ENCODE peak calls at places on chromosomes 4 and X, in nine cellular contexts. X is OCI-LY7, Y is type B pancreatic cell, M is bronchial epithelial cell, J is nephron progenitor cell, B is esophagus squamous epithelium, O is hepatocyte, C is endothelial cell, U is mesothelial cell of epicardium. T is an unnamed sample.

GRCh38 chrX:123171781-123172180 is 12.3 kb upstream of the GRIA3 start:
- DNase-seq in U (no peak), M (peak), B (no peak), O (no peak), Y (no peak), C (no peak), X (no peak), J (no peak), T (no peak)

GRCh38 chrX:55908685-55909212 is 191.2 kb downstream of the RRAGB start:
- DNase-seq in B (no peak), J (peak), Y (no peak), M (peak), U (no peak), O (peak), X (no peak), C (peak), T (no peak)

GRCh38 chr4:70667710-70668535 is 1.6 kb upstream of the JCHAIN start:
- DNase-seq in B (no peak), X (peak), M (no peak), U (no peak), J (no peak), O (no peak), Y (no peak), C (no peak), T (no peak)

GRCh38 chrX:39331062-39331704 is 529.9 kb downstream of the MID1IP1 start:
- DNase-seq in J (no peak), U (no peak), Y (no peak), O (no peak), B (no peak), M (no peak), C (no peak), X (no peak), T (no peak)

GRCh38 chr4:185381794-185382193 is 13.9 kb downstream of the LRP2BP start:
- DNase-seq in U (no peak), J (no peak), Y (no peak), O (no peak), M (peak), C (no peak), X (no peak), B (no peak), T (no peak)

GRCh38 chrX:1093112-1093511 is 119.3 kb downstream of the CRLF2 start:
- DNase-seq in C (no peak), X (no peak), B (no peak), O (no peak), J (no peak), M (no peak), Y (no peak), U (no peak), T (no peak)

GRCh38 chr4:123406862-123407261 is 10.3 kb downstream of the SPRY1 start:
- DNase-seq in M (no peak), J (no peak), C (no peak), Y (no peak), X (no peak), B (no peak), O (no peak), U (no peak), T (no peak)

GRCh38 chrX:22629105-22629725 is 356.5 kb downstream of the CBLL2 start:
- DNase-seq in U (no peak), B (no peak), J (no peak), Y (no peak), X (no peak), O (no peak), C (no peak), M (peak), T (no peak)

GRCh38 chr4:11857881-11858280 is 429.2 kb upstream of the HS3ST1 start:
- DNase-seq in B (no peak), X (no peak), M (no peak), C (no peak), O (no peak), J (no peak), U (no peak), Y (no peak), T (no peak)

GRCh38 chrX:11273544-11273943 is 19.7 kb upstream of the AMELX start:
- DNase-seq in O (no peak), B (no peak), C (no peak), Y (no peak), X (no peak), U (no peak), M (peak), J (no peak), T (no peak)

GRCh38 chrX:38891641-38892413 is 90.6 kb downstream of the MID1IP1 start:
- DNase-seq in C (no peak), O (no peak), Y (no peak), U (no peak), B (no peak), M (peak), X (peak), J (no peak), T (no peak)

GRCh38 chr4:10587697-10588096 is 96.9 kb downstream of the CLNK start:
- DNase-seq in U (no peak), C (no peak), Y (no peak), B (no peak), X (no peak), M (no peak), J (no peak), O (no peak), T (no peak)

GRCh38 chr4:153741529-153741928 is 18.3 kb downstream of the RNF175 start:
- DNase-seq in U (no peak), M (no peak), O (no peak), Y (no peak), J (no peak), X (no peak), B (no peak), C (no peak), T (no peak)

GRCh38 chrX:1215123-1215823 is 2.8 kb upstream of the CRLF2 start:
- DNase-seq in U (no peak), O (no peak), B (no peak), C (no peak), J (no peak), M (no peak), Y (no peak), X (peak), T (no peak)

GRCh38 chr4:80492761-80493160 is 157.2 kb downstream of the CFAP299 start:
- DNase-seq in J (no peak), C (no peak), B (no peak), M (peak), Y (no peak), O (peak), U (no peak), X (peak), T (no peak)

GRCh38 chrX:136759968-136760367 is 20.8 kb downstream of the ARHGEF6 start:
- DNase-seq in C (no peak), M (no peak), J (no peak), B (no peak), U (no peak), O (no peak), X (peak), Y (no peak), T (no peak)

GRCh38 chr4:47381172-47381571 is 82.3 kb downstream of the COMMD8 start:
- DNase-seq in U (no peak), B (no peak), M (no peak), O (no peak), C (no peak), Y (no peak), J (no peak), X (no peak), T (no peak)

GRCh38 chr4:84470204-84470785 is 28.8 kb downstream of the NKX6-1 start:
- DNase-seq in M (no peak), J (no peak), B (no peak), Y (no peak), U (no peak), C (peak), X (peak), O (no peak), T (no peak)
- TF ChIP-seq CTCF in M (no peak), J (no peak), B (no peak), Y (no peak), U (no peak), C (no peak), X (peak), O (no peak), T (no peak)

GRCh38 chr4:174764105-174764729 is 64.8 kb downstream of the GLRA3 start:
- DNase-seq in J (no peak), B (no peak), O (peak), X (peak), C (no peak), M (peak), Y (no peak), U (no peak), T (no peak)
- TF ChIP-seq CTCF in J (peak), B (peak), O (peak), X (peak), C (peak), M (peak), Y (peak), U (peak), T (peak)

GRCh38 chrX:47571896-47572295 is 10.3 kb upstream of the TIMP1 start:
- DNase-seq in M (no peak), Y (no peak), B (no peak), U (no peak), C (no peak), J (no peak), X (no peak), O (no peak), T (no peak)

GRCh38 chrX:47571215-47571614 is 10.2 kb downstream of the ARAF start:
- DNase-seq in Y (no peak), O (no peak), U (no peak), M (no peak), J (no peak), C (no peak), B (no peak), X (no peak), T (no peak)

GRCh38 chrX:47566841-47567240 is 5.8 kb downstream of the ARAF start:
- DNase-seq in B (no peak), Y (no peak), C (no peak), J (no peak), X (no peak), U (no peak), M (no peak), O (no peak), T (no peak)

GRCh38 chrX:47570794-47571193 is 9.8 kb downstream of the ARAF start:
- DNase-seq in B (no peak), X (no peak), Y (no peak), J (no peak), O (no peak), M (no peak), U (no peak), C (no peak), T (no peak)

DNA sequence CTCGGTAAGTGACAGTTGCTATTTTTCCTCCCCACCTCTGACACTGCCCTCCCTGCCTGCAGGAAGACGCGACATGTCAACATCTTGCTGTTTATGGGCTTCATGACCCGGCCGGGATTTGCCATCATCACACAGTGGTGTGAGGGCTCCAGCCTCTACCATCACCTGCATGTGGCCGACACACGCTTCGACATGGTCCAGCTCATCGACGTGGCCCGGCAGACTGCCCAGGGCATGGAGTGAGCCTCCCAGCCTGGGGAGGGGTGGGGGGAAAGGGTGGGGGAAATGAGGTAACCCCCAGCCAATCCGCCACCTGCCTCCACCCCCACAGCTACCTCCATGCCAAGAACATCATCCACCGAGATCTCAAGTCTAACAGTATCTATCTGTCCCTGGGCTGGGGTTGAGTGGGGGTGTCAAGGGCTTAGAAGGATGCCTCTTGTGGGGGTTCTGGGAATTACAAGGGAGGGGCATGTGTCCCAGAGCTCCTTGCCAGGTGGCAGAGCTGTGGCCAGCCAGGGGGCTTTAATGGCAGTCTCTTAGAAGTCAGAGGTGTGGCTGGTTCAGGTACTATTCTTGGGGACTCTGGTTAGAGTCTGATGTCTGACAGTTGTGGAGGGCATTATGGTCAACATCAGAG is 7.8 kb downstream of the ARAF start:
- DNase-seq in Y (no peak), B (no peak), O (no peak), J (peak), M (no peak), C (no peak), U (no peak), X (peak), T (no peak)
- TF ChIP-seq CTCF in Y (peak), B (peak), O (peak), J (peak), M (peak), C (peak), U (peak), X (peak), T (peak)

GRCh38 chrX:100750901-100751300 is 19.0 kb upstream of the SYTL4 start:
- DNase-seq in M (no peak), U (no peak), Y (no peak), O (no peak), C (no peak), B (no peak), J (no peak), X (no peak), T (no peak)
- TF ChIP-seq CTCF in M (no peak), U (no peak), Y (no peak), O (no peak), C (no peak), B (no peak), J (no peak), X (no peak), T (no peak)

DNA sequence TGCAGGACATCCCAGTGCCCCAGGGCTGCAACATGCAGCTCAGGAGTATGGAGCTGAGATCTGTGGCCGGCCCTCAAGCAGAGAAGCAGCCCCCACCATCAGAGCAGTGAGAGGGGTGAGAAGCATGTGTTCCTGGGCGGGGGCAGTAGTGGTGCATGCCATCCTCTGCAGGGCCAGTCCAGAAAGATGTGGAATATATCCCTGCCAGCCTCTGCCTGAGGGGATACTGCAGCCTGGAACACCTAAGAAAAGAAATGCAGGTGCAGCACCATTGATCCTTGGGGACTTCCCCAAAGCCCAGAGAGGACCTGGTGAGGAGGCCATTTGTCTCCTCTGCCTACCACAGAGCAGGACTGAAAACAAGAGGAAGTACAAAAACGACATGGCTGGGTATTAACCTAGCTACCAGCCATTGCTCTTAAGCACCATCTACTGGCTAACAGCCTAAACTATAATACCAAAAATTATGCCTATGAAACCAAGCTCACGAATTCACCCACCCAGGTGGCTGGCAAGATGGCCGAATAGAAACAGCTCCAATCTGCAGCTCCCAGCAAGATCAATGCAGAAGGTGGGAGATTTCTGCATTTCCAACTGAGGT is 158.8 kb downstream of the ADGRA3 start:
- DNase-seq in O (peak), B (no peak), Y (no peak), X (no peak), C (no peak), J (no peak), M (peak), U (no peak), T (peak)
- TF ChIP-seq CTCF in O (peak), B (no peak), Y (peak), X (peak), C (no peak), J (peak), M (peak), U (no peak), T (peak)

GRCh38 chr4:3010998-3011397 is 47.6 kb downstream of the GRK4 start:
- DNase-seq in B (no peak), U (no peak), Y (no peak), J (no peak), X (no peak), C (no peak), O (no peak), M (peak), T (no peak)

GRCh38 chr4:3011456-3012220 is 48.3 kb downstream of the GRK4 start:
- DNase-seq in C (no peak), Y (no peak), U (no peak), M (no peak), B (no peak), O (no peak), X (no peak), J (no peak), T (no peak)

GRCh38 chr4:3007724-3008123 is 44.4 kb downstream of the GRK4 start:
- DNase-seq in X (no peak), Y (no peak), B (no peak), O (no peak), M (no peak), C (no peak), U (no peak), J (no peak), T (no peak)

GRCh38 chr4:3010577-3010976 is 47.2 kb downstream of the GRK4 start:
- DNase-seq in X (no peak), B (no peak), M (peak), J (no peak), C (no peak), Y (no peak), O (peak), U (no peak), T (no peak)

DNA sequence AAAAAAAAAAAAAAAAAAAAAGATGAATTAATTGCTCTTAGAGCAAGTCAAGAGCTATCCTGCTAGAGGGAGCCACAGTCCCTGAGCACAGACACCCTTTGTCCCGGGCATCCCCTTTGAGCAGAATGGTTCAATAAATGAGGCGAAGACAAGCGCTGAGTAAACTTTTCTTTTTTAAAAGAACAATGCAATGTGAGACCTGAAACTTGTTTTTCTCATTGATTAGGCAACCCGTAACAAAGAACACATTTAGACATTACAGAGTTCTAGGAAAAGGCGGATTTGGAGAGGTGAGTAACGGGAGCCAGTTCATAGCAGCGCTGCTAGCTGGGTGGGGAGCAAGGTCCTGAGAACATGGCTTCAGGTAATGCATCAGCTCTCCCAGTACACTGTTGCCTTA is 46.1 kb downstream of the GRK4 start:
- DNase-seq in M (peak), C (no peak), U (no peak), Y (no peak), X (peak), B (no peak), J (no peak), O (peak), T (no peak)
- TF ChIP-seq CTCF in M (peak), C (no peak), U (no peak), Y (peak), X (peak), B (peak), J (no peak), O (peak), T (no peak)

GRCh38 chr4:90030202-90030601 is 97.0 kb upstream of the CCSER1 start:
- DNase-seq in O (no peak), B (no peak), U (no peak), M (no peak), J (no peak), X (no peak), C (no peak), Y (no peak), T (no peak)

GRCh38 chr4:90027565-90027964 is 99.6 kb upstream of the CCSER1 start:
- DNase-seq in M (no peak), J (no peak), B (no peak), U (no peak), Y (no peak), C (no peak), X (no peak), O (no peak), T (no peak)

GRCh38 chr4:90028460-90028859 is 98.7 kb upstream of the CCSER1 start:
- DNase-seq in X (no peak), M (no peak), U (no peak), C (no peak), Y (no peak), J (no peak), O (no peak), B (no peak), T (no peak)

GRCh38 chr4:90025248-90025647 is 101.9 kb upstream of the CCSER1 start:
- DNase-seq in O (peak), U (no peak), X (no peak), M (peak), C (no peak), Y (no peak), J (no peak), B (no peak), T (no peak)

DNA sequence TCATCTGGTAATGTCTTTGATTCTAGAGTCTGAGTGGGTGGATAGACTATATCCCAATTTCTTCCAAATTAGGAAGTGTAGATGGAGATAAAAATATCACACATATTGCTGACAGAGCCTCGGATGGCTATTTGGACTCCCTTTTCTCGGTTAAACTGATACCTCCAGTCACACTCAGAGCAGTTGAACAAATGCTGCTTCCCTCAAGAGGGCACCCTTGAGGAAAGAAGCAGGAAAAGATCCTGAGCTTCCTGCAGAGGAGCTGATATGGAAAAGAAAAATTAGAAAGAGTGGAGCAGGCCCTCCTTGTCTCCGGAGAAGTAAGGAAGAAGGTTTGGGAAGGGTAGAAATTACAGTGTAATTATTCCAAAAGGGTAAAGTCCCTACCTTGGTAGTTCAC is 96.2 kb upstream of the CCSER1 start:
- DNase-seq in C (no peak), J (no peak), X (no peak), U (no peak), B (no peak), M (peak), O (peak), Y (no peak), T (no peak)
- TF ChIP-seq CTCF in C (no peak), J (no peak), X (peak), U (no peak), B (no peak), M (peak), O (peak), Y (peak), T (peak)

DNA sequence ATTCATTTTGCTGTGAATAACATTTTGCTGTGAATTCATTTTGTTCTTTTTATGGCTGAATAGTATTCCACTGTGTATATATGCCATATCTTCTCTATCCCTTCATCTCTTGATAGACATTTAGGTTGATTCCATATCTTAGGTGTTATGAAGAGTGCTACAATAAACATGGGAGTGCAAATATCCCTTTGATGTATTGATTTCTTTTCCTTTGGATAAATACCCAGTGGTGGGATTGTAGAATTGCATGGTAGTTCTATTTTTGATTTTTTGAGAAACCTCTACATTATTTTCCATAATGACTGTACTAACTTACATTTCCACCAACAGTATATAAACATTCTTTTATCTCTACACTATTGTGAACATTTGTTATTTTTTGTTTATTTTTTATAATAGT is 555.9 kb downstream of the PDHA2 start:
- DNase-seq in X (no peak), J (no peak), B (no peak), O (no peak), U (no peak), Y (no peak), M (no peak), C (no peak), T (no peak)
- TF ChIP-seq CTCF in X (no peak), J (no peak), B (no peak), O (no peak), U (peak), Y (peak), M (no peak), C (peak), T (no peak)

DNA sequence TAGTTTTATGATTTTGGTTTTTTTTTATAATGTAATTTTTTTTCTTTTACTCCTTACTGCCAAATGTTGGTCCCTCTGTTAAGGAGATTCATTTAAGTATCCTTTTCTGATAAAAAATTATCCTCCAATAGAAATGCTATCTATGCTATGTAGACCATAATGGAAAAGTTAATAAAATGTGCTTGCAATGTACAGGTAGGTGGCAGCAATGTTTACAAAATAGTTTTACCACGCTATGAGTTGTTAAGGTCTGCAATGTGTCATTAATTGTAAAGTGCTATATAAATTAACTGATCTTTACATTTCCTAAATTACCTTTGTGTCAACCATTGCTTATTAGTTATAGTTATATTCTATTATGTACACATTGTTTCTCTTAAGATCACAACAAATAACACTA is 3.8 kb upstream of the CENPC start:
- DNase-seq in Y (no peak), O (no peak), B (no peak), J (no peak), C (no peak), X (peak), U (no peak), M (peak), T (no peak)
- TF ChIP-seq CTCF in Y (peak), O (peak), B (peak), J (no peak), C (no peak), X (peak), U (no peak), M (peak), T (peak)

T was measured in D721Med.